ENCODE peak calls at places on chromosomes 3 and 15, in seven cellular contexts. P is CD8-positive, alpha-beta T cell; W is germinal center; I is lower leg skin; S is stimulated activated CD8-positive, alpha-beta memory T cell treated with anti-CD3 and anti-CD28 coated beads, Interleukin-2, amount 100 ng/mL, for 48 hours; T is cerebellar cortex; L is stimulated activated CD4-positive, alpha-beta T cell treated with anti-CD3 and anti-CD28 coated beads, Interleukin-1b, Interleukin-23, amount 100 ng/mL, for 48 hours. Y is an unnamed sample.

GRCh38 chr3:120567370-120568197 is 28.6 kb upstream of the NDUFB4 start:
- DNase-seq in P (no peak), W (no peak), I (no peak), S (no peak), T (peak; percentile 91), L (no peak), Y (no peak)

GRCh38 chr3:189787191-189787590 is 156.0 kb downstream of the TP63 start:
- DNase-seq in P (no peak), W (no peak), I (no peak), S (no peak), T (no peak), L (no peak), Y (no peak)

GRCh38 chr15:29731865-29732264 is 90.4 kb downstream of the TJP1 start:
- DNase-seq in P (no peak), W (no peak), I (no peak), S (no peak), T (no peak), L (no peak), Y (no peak)

GRCh38 chr3:11930084-11930483 is 74.1 kb upstream of the SYN2 start:
- DNase-seq in P (no peak), W (no peak), I (no peak), S (no peak), T (no peak), L (no peak), Y (no peak)

GRCh38 chr15:83061680-83062079 is 5.4 kb downstream of the BTBD1 start:
- DNase-seq in P (no peak), W (no peak), I (no peak), S (no peak), T (no peak), L (no peak), Y (no peak)

GRCh38 chr3:102478160-102478559 is 43.3 kb downstream of the ZPLD1 start:
- DNase-seq in P (no peak), W (no peak), I (no peak), S (no peak), T (no peak), L (no peak), Y (no peak)

GRCh38 chr3:116322761-116323160 is 122.5 kb downstream of the LSAMP start:
- DNase-seq in P (no peak), W (no peak), I (no peak), S (no peak), T (no peak), L (no peak), Y (no peak)

GRCh38 chr3:72224804-72225509 is 440.0 kb upstream of the PROK2 start:
- DNase-seq in P (no peak), W (no peak), I (no peak), S (no peak), T (no peak), L (no peak), Y (no peak)

GRCh38 chr3:172201136-172201989 is 162.0 kb downstream of the FNDC3B start:
- DNase-seq in P (no peak), W (no peak), I (peak; percentile 65), S (no peak), T (peak; percentile 69), L (no peak), Y (peak; percentile 74)

GRCh38 chr15:76252249-76252648 is 59.0 kb downstream of the ETFA start:
- DNase-seq in P (no peak), W (no peak), I (no peak), S (no peak), T (no peak), L (no peak), Y (no peak)